ENCODE peak calls at places on chromosome 16, in six cellular contexts. W is lower lobe of right lung, S is astrocyte of the spinal cord, L is tibial nerve, E is astrocyte of the cerebellum, F is heart right ventricle. D is an unnamed sample.

GRCh38 chr16:6749714-6750113 is 582.9 kb upstream of the RBFOX1 start:
- DNase-seq in S (no peak), L (no peak), W (no peak), E (no peak), F (no peak), D (no peak)

GRCh38 chr16:22388101-22388644 is 13.8 kb upstream of the CDR2 start:
- DNase-seq in W (no peak), L (no peak), E (no peak), F (no peak), S (no peak), D (no peak)

GRCh38 chr16:648071-648785 is 937 bp upstream of the WDR90 start:
- DNase-seq in S (no peak), E (no peak), F (no peak), L (no peak), W (peak), D (no peak)

GRCh38 chr16:54286067-54286329 is 589 bp downstream of the IRX3 start:
- DNase-seq in L (no peak), W (no peak), F (no peak), S (no peak), E (no peak), D (no peak)

GRCh38 chr16:27322858-27323780 is 9.3 kb downstream of the IL4R start:
- DNase-seq in F (no peak), W (peak), S (no peak), L (no peak), E (no peak), D (no peak)

GRCh38 chr16:4506450-4506849 is 30.3 kb downstream of the HMOX2 start:
- DNase-seq in E (peak), W (no peak), F (no peak), S (peak), L (peak), D (peak)

GRCh38 chr16:75320435-75320834 is 69.0 kb upstream of the BCAR1 start:
- DNase-seq in F (no peak), W (no peak), S (no peak), L (no peak), E (no peak), D (no peak)

GRCh38 chr16:77951788-77952187 is 70.6 kb upstream of the CLEC3A start:
- DNase-seq in E (no peak), F (no peak), S (no peak), W (no peak), L (no peak), D (no peak)

GRCh38 chr16:55225972-55226542 is 97.9 kb upstream of the IRX6 start:
- DNase-seq in E (no peak), L (no peak), W (no peak), F (no peak), S (no peak), D (no peak)

GRCh38 chr16:84983308-84983707 is 28.0 kb downstream of the ZDHHC7 start:
- DNase-seq in S (no peak), F (no peak), E (no peak), L (no peak), W (peak), D (no peak)

DNA sequence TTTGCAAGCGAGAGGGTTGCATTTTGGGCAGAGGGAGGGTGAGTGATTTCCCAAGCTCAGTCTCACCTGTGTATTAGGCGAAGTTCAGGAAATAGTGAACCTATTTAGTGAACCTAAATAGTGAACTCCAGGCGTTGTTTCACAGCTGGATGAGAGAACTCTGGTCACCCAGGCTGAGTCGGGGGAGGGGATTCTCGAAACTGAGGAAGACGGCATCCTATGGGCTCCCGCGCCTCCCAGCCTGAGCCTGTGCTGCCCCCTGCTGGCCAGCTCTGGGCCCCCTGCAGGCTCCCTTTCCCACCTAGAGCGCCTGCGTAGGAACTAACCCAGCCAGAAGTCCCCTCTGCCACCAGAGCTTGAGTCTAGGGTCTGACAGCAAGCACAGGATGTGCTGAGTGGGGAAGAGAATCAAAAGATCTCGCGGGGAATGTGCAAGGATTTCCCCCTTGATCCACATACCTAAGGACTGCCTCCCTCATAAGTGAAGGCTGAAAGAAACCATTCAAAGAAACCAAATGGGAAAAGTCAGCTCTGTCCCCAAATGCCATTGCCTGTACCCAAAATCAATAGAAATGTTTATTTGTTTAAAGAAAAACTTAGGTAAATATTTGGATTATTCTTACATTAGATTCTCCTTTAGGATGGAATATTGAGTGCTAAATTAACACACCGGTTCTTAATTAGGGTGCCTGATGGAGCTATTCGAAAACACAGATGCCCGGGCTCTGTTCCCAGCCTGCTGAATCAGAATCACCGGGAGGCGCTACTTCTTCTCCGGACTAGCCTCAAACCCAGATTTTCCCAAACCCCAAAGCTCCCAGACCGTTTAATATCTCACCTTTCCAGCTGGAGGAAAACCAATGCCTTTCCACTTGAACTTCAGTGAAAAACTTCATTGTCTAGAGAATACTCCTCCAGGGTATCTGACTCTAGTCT is 14.8 kb upstream of the MARVELD3 start:
- DNase-seq in S (peak), L (peak), W (peak), F (peak), E (no peak), D (peak)
- TF ChIP-seq CTCF in S (peak), L (peak), W (peak), F (peak), E (peak), D (peak)

GRCh38 chr16:24836836-24837235 is 8.9 kb upstream of the SLC5A11 start:
- DNase-seq in S (no peak), F (no peak), E (no peak), L (no peak), W (no peak), D (no peak)
- TF ChIP-seq CTCF in S (no peak), F (no peak), E (no peak), L (no peak), W (no peak), D (no peak)

DNA sequence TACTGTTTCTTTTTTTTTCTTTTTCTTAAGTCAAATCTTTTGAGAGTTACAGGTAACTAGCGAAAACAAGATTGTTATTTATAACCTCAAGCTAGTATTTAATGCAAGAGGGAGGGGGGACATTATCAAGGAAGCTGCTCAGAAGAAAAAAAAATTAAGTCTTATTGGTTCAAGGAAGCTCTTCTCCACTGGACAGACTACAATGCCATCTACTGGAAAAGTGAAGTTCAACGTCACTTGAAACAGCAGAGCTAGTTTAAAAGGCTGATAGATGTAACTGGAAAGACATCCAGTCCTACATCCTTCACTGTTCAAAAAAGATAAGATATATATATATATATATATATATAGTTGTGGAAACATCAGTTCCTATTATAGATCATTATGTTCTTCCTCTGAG is 418.0 kb upstream of the PSMD7 start:
- DNase-seq in E (peak), F (no peak), S (peak), W (no peak), L (no peak), D (no peak)
- TF ChIP-seq CTCF in E (peak), F (peak), S (peak), W (peak), L (peak), D (no peak)

GRCh38 chr16:49700928-49701685 is 154.8 kb downstream of the ZNF423 start:
- DNase-seq in L (no peak), F (no peak), W (no peak), S (peak), E (no peak), D (no peak)

GRCh38 chr16:49703494-49703893 is 152.4 kb downstream of the ZNF423 start:
- DNase-seq in S (no peak), E (no peak), W (no peak), L (no peak), F (no peak), D (no peak)

GRCh38 chr16:49706620-49707355 is 149.1 kb downstream of the ZNF423 start:
- DNase-seq in L (no peak), F (no peak), E (no peak), S (no peak), W (no peak), D (no peak)

GRCh38 chr16:49701867-49702494 is 153.9 kb downstream of the ZNF423 start:
- DNase-seq in E (peak), L (peak), F (peak), W (no peak), S (peak), D (no peak)

GRCh38 chr16:49704586-49705155 is 151.2 kb downstream of the ZNF423 start:
- DNase-seq in S (no peak), F (no peak), L (no peak), E (no peak), W (no peak), D (no peak)
- TF ChIP-seq CTCF in S (no peak), F (no peak), L (no peak), E (no peak), W (no peak), D (no peak)

GRCh38 chr16:86252596-86252995 is 257.7 kb upstream of the FOXF1 start:
- DNase-seq in L (no peak), S (peak), E (no peak), W (no peak), F (no peak), D (peak)
- TF ChIP-seq CTCF in L (no peak), S (peak), E (peak), W (peak), F (peak), D (peak)

GRCh38 chr16:81855552-81856153 is 76.6 kb downstream of the PLCG2 start:
- DNase-seq in E (no peak), L (no peak), F (no peak), W (no peak), S (no peak), D (no peak)
- TF ChIP-seq CTCF in E (no peak), L (no peak), F (no peak), W (no peak), S (no peak), D (no peak)

GRCh38 chr16:89072216-89073130 is 21.2 kb upstream of the ACSF3 start:
- DNase-seq in L (no peak), S (no peak), F (no peak), E (no peak), W (no peak), D (no peak)

GRCh38 chr16:89067677-89068076 is 26.0 kb upstream of the ACSF3 start:
- DNase-seq in L (no peak), F (no peak), W (no peak), S (no peak), E (no peak), D (no peak)

GRCh38 chr16:89071686-89072182 is 21.9 kb upstream of the ACSF3 start:
- DNase-seq in W (no peak), L (no peak), S (no peak), E (no peak), F (no peak), D (no peak)

GRCh38 chr16:89070590-89070989 is 23.1 kb upstream of the ACSF3 start:
- DNase-seq in W (no peak), L (no peak), S (no peak), E (no peak), F (no peak), D (no peak)

DNA sequence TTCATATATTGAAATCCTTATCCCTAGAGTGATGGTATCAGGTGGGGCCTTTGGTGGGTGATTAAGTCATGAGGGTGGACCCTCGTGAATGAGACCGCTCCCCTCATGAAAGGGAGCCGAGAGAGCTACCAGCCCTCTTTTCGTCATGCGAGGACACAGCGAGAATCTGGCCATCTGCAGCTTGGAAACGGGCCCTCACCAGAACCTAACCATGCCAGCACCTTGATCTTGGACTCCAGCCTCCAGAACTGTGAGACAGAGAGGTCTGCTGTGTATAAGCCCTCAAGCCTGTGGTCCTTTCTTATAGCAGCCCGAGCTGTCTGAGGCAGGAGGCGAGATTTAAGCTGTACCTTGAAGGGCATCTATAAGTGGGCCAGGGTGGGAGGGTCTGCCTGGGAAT is 23.7 kb upstream of the ACSF3 start:
- DNase-seq in F (no peak), L (no peak), E (no peak), S (no peak), W (no peak), D (no peak)
- TF ChIP-seq CTCF in F (no peak), L (no peak), E (no peak), S (no peak), W (no peak), D (no peak)

GRCh38 chr16:88194397-88195020 is 188.2 kb upstream of the ZNF469 start:
- DNase-seq in F (no peak), E (no peak), W (no peak), L (peak), S (peak), D (no peak)
- TF ChIP-seq CTCF in F (no peak), E (no peak), W (no peak), L (no peak), S (no peak), D (no peak)

DNA sequence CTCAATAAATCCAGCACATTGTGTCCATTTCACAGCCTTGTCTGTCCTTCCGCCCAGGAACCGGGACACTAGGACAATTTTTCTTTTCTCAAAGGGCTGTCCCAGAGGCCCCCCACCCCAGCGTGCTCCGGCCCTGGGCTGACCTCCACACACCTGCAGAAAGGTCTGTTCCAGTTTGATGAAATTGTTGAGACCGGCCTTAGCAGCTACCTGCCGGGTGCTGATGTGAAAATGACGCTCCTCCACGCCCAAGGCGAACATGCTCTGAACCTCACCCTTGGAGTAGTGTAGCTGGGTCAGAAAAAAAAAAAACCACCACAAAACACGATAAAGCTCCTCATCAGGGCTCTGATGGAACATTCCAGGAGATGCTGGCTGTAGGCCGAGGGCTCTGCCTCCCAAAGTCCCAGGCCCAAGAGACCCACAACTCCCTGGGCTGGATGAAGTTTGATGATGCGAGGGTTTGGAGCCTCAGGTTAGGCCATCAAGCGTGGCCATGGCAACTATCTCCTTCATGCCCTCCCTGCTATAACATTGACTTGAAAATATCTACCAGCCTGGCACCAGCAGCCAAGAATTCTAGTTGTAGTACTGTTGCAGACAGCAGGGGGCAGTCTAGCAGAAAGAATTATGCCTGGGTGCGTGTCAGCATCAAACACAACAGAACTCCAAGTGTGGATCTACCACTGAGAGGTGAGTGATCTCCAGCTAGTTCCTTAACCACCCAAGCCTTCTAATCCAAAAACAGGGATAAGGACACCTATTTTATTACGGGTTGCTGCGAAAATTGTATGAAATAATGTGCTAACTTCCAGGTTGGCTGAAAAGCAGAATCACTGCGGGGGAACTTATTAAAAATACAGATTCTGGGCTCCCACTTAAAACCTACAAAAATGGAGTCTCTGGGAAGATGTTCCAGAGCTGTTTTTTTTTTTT is 62.1 kb downstream of the RMI2 start:
- DNase-seq in S (peak), W (no peak), L (peak), E (peak), F (no peak), D (peak)
- TF ChIP-seq CTCF in S (peak), W (peak), L (peak), E (peak), F (peak), D (peak)